ENCODE peak calls at places on chromosomes 16 and 17, in four cellular contexts. V is MM.1S, E is OCI-LY7, M is AG04450. F is an unnamed sample.

GRCh38 chr17:31226373-31226772 is 70.7 kb downstream of the OMG start:
- DNase-seq in V (no peak), E (no peak), M (no peak), F (no peak)

GRCh38 chr16:66486773-66487579 is 59.9 kb downstream of the BEAN1 start:
- DNase-seq in V (no peak), E (no peak), M (peak; percentile 45), F (no peak)

GRCh38 chr16:21656795-21657768 is 4.7 kb upstream of the IGSF6 start:
- DNase-seq in V (peak; percentile 71), E (peak; percentile 80), M (no peak), F (peak; percentile 38)

GRCh38 chr16:52469775-52470174 is 77.2 kb downstream of the TOX3 start:
- DNase-seq in V (no peak), E (no peak), M (no peak), F (no peak)

GRCh38 chr17:55238931-55239297 is 25.8 kb upstream of the HLF start:
- DNase-seq in V (peak; percentile 53), E (no peak), M (no peak), F (peak; percentile 65)

GRCh38 chr17:75468311-75468754 is 11.9 kb downstream of the TMEM94 start:
- DNase-seq in V (no peak), E (no peak), M (no peak), F (no peak)

GRCh38 chr16:1494129-1494640 is 1.0 kb downstream of the TELO2 start:
- DNase-seq in V (no peak), E (peak; percentile 7), M (peak; percentile 34), F (peak; percentile 66)

GRCh38 chr16:75108792-75109731 is 7.5 kb downstream of the LDHD start:
- DNase-seq in V (no peak), E (peak; percentile 68), M (peak; percentile 79), F (no peak)

GRCh38 chr16:66635406-66635805 is 30.9 kb downstream of the CMTM3 start:
- DNase-seq in V (no peak), E (no peak), M (no peak), F (no peak)

GRCh38 chr16:19114359-19115147 is 789 bp downstream of the ITPRIPL2 start:
- DNase-seq in V (no peak), E (no peak), M (no peak), F (no peak)

GRCh38 chr17:73717690-73718089 is 73.4 kb upstream of the SDK2 start:
- DNase-seq in V (no peak), E (no peak), M (no peak), F (no peak)

GRCh38 chr17:34603974-34604373 is 24.6 kb downstream of the TMEM132E start:
- DNase-seq in V (no peak), E (no peak), M (no peak), F (no peak)

GRCh38 chr16:79651363-79651762 is 50.8 kb upstream of the MAF start:
- DNase-seq in V (no peak), E (no peak), M (no peak), F (no peak)

GRCh38 chr17:36884495-36885160 is 52.6 kb upstream of the LHX1 start:
- DNase-seq in V (no peak), E (no peak), M (no peak), F (no peak)

GRCh38 chr16:22052985-22053384 is 39.4 kb upstream of the VWA3A start:
- DNase-seq in V (no peak), E (no peak), M (no peak), F (no peak)

GRCh38 chr17:78293896-78294295 is 62.5 kb downstream of the TMEM235 start:
- DNase-seq in V (no peak), E (no peak), M (no peak), F (no peak)

GRCh38 chr17:19336938-19337711 is 25.4 kb downstream of the B9D1 start:
- DNase-seq in V (no peak), E (no peak), M (no peak), F (no peak)

GRCh38 chr16:11572301-11572995 is 14.3 kb downstream of the LITAF start:
- DNase-seq in V (no peak), E (no peak), M (no peak), F (no peak)

GRCh38 chr16:58755989-58756649 is 22.0 kb upstream of the GOT2 start:
- DNase-seq in V (peak; percentile 65), E (peak; percentile 88), M (peak; percentile 38), F (peak; percentile 80)

GRCh38 chr16:68470461-68471150 is 22.3 kb upstream of the SMPD3 start:
- DNase-seq in V (peak; percentile 85), E (peak; percentile 42), M (no peak), F (no peak)

GRCh38 chr16:68434654-68435210 is 13.6 kb downstream of the SMPD3 start:
- DNase-seq in V (no peak), E (no peak), M (no peak), F (no peak)

GRCh38 chr17:35947156-35947585 is 3.7 kb upstream of the LYZL6 start:
- DNase-seq in V (peak; percentile 65), E (peak; percentile 55), M (no peak), F (peak; percentile 70)

GRCh38 chr16:17544785-17545184 is 74.0 kb upstream of the XYLT1 start:
- DNase-seq in V (no peak), E (peak; percentile 4), M (no peak), F (peak; percentile 15)
- TF ChIP-seq CTCF in V (peak; percentile 22), E (peak; percentile 73), M (peak; percentile 23), F (peak; percentile 37)

GRCh38 chr16:86344881-86345280 is 165.4 kb upstream of the FOXF1 start:
- DNase-seq in V (no peak), E (no peak), M (no peak), F (no peak)
- H3K27ac ChIP-seq in V (no peak overlapping the region), E (no peak overlapping the region), M (no peak overlapping the region), F (no peak overlapping the region)

GRCh38 chr17:27633312-27634025 is 2.5 kb downstream of the LGALS9 start:
- DNase-seq in V (no peak), E (no peak), M (no peak), F (no peak)

GRCh38 chr17:27631897-27632725 is 1.1 kb downstream of the LGALS9 start:
- DNase-seq in V (no peak), E (no peak), M (no peak), F (no peak)

GRCh38 chr17:27631409-27631755 is 394 bp downstream of the LGALS9 start:
- DNase-seq in V (no peak), E (peak; percentile 9), M (no peak), F (no peak)

GRCh38 chr17:27628376-27628775 is 2.6 kb upstream of the LGALS9 start:
- DNase-seq in V (no peak), E (no peak), M (no peak), F (no peak)

DNA sequence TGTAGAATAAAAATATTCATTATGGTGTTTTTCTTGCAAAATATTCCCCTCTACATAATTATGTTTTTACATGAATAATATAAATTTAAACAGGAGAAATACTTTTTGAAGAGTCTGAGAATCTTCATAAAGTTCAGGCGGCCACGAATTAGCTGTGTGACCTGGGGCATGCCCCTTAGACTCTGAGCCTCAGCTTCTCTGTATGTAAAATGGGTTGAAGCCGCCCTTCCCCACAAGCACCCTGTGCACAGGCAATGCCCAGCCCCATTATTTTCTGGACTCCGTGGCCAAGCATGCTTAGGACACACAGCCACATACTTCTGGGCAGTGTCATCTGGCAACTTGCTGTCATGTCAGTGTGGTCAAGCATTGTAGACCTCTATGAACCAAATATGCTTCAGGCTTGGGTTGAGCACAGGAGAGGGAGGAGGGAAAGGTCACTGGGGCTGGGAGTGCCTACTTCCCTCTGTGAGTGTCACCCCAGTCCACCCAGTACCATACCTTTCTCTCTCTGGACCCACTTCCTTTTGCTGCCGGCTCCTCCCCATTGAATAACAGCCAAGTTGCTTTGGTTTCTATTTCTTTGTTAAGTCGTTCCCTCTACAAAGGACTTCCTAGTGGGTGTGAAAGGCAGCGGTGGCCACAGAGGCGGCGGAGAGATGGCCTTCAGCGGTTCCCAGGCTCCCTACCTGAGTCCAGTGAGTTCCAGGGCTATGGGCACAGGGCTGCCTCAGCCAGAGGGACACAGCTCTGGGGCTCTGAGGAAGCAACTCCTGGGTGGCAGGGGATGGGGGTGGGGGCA is at the start of gene LGALS9:
- DNase-seq in V (no peak), E (peak; percentile 8), M (no peak), F (no peak)
- H3K4me3 ChIP-seq in V (no peak within 1 kb of the TSS), E (peak within 1 kb of the TSS; percentile 12), M (no peak within 1 kb of the TSS), F (no peak within 1 kb of the TSS)

DNA sequence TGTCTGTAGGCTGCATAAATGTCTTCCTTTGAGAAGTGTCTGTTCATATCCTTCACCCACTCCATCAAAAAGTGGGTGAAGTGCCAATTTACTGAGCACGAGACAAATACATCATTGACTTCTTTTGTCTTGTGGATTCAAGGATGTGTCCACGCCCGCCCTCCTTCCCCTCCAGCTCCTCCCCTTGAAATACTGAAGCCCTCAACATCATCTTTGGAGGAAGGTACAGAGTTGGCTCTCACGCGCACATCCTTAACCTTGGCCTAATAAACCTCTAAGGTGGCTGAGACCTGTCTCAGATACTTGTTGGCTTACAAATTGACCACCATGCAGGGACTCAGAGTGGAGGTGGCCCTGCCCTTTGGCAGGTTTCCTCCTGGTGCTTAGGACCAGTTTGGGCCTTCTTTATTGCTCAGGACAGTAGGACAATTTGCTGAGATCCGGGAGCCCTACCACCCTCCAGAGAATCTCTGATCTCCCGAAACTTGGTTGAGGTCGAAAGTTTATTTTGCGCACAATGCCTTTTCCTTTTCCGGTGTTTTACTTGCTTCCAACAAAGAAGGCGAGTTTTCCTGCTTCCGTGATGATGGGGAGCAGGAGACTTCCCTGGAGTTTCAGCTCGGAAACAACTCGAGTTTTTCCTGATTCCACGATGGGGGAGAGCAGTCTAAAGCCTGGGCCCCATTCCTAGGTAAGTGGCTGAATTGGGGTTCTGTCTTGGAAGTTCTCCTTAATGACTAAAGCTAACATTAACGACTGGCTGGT is 14.1 kb upstream of the CDK10 start:
- DNase-seq in V (no peak), E (no peak), M (no peak), F (no peak)
- TF ChIP-seq CTCF in V (no peak), E (no peak), M (no peak), F (no peak)

GRCh38 chr17:59765038-59765437 is 57.6 kb downstream of the VMP1 start:
- DNase-seq in V (no peak), E (no peak), M (no peak), F (no peak)

GRCh38 chr17:59762826-59763374 is 55.4 kb downstream of the VMP1 start:
- DNase-seq in V (no peak), E (no peak), M (no peak), F (no peak)

GRCh38 chr17:59763861-59764260 is 56.4 kb downstream of the VMP1 start:
- DNase-seq in V (no peak), E (no peak), M (peak; percentile 81), F (no peak)

GRCh38 chr17:59762022-59762825 is 54.8 kb downstream of the VMP1 start:
- DNase-seq in V (no peak), E (no peak), M (no peak), F (no peak)

GRCh38 chr17:59764292-59764741 is 56.9 kb downstream of the VMP1 start:
- DNase-seq in V (no peak), E (no peak), M (no peak), F (no peak)
- H3K27ac ChIP-seq in V (no peak overlapping the region), E (no peak overlapping the region), M (peak overlapping the region; percentile 96), F (no peak overlapping the region)

GRCh38 chr17:82963104-82963950 is 116.1 kb upstream of the METRNL start:
- DNase-seq in V (no peak), E (peak; percentile 33), M (peak; percentile 32), F (peak; percentile 86)
- H3K4me3 ChIP-seq in V (no peak overlapping the region), E (no peak overlapping the region), M (no peak overlapping the region), F (no peak overlapping the region)

DNA sequence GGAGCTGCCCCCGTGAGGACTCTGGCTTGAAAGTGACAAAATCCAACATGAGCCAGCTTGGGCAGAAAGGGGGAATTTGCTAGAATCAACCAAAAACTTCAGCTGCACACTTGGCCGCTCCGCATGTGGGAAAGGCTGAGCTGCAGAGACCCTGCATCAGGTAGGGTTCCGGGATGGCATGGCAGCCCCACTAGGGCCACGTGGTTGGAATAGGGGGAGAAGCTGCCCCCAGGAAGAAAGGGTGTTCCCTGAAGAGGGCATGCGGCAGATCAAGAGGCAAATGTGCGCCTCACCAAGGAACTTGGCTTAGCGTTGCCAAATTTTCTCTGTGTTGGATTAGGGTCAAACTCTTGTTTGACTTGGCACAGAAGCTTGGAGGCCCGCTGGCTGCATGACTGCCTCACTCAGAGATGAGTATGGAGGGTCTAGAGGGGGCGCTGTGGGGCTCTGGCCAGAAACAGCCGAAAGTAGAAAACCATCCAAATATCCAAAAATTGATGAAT is 29.2 kb upstream of the WFIKKN2 start:
- DNase-seq in V (no peak), E (no peak), M (no peak), F (no peak)
- TF ChIP-seq CTCF in V (no peak), E (peak; percentile 45), M (peak; percentile 21), F (peak; percentile 36)

F was measured in WERI-Rb-1.